ENCODE peak calls at places on chromosomes 1 and 21, in seven cellular contexts. D, J, T, E, Y, L and I are unnamed samples.

GRCh38 chr1:206864939-206865671 is at the start of gene IL20:
- DNase-seq in D (peak; percentile 66), J (no peak), T (peak; percentile 71), E (peak; percentile 93), Y (peak; percentile 80), L (peak; percentile 92), I (no peak)

GRCh38 chr1:154801612-154802011 is 68.5 kb downstream of the KCNN3 start:
- DNase-seq in D (no peak), J (no peak), T (no peak), E (no peak), Y (no peak), L (no peak), I (no peak)

GRCh38 chr1:12095822-12096263 is 32.7 kb downstream of the TNFRSF8 start:
- DNase-seq in D (no peak), J (no peak), T (no peak), E (peak; percentile 19), Y (peak; percentile 45), L (no peak), I (no peak)

GRCh38 chr21:31731112-31731801 is 661 bp downstream of the SCAF4 start:
- DNase-seq in D (peak; percentile 23), J (no peak), T (peak; percentile 64), E (no peak), Y (no peak), L (peak; percentile 65), I (no peak)

GRCh38 chr1:119008483-119009299 is 20.5 kb upstream of the TBX15 start:
- DNase-seq in D (no peak), J (peak; percentile 31), T (peak; percentile 64), E (peak; percentile 67), Y (peak; percentile 54), L (peak; percentile 42), I (no peak)

GRCh38 chr1:85756864-85757263 is 48.6 kb upstream of the ZNHIT6 start:
- DNase-seq in D (no peak), J (no peak), T (no peak), E (no peak), Y (no peak), L (no peak), I (no peak)

GRCh38 chr1:20380616-20381035 is 90.0 kb downstream of the VWA5B1 start:
- DNase-seq in D (no peak), J (peak; percentile 54), T (no peak), E (peak; percentile 46), Y (peak; percentile 90), L (peak; percentile 75), I (peak; percentile 54)

GRCh38 chr1:36094621-36095061 is 5.9 kb downstream of the ADPRS start:
- DNase-seq in D (no peak), J (no peak), T (no peak), E (no peak), Y (no peak), L (peak; percentile 55), I (no peak)

GRCh38 chr1:13766906-13767564 is 67.0 kb downstream of the PRDM2 start:
- DNase-seq in D (no peak), J (no peak), T (no peak), E (peak; percentile 69), Y (peak; percentile 86), L (peak; percentile 37), I (peak; percentile 84)

GRCh38 chr21:46564391-46564790 is 40.5 kb downstream of the S100B start:
- DNase-seq in D (no peak), J (no peak), T (no peak), E (no peak), Y (no peak), L (no peak), I (no peak)

GRCh38 chr1:244674446-244674845 is 21.5 kb downstream of the DESI2 start:
- DNase-seq in D (no peak), J (no peak), T (no peak), E (peak; percentile 75), Y (peak; percentile 47), L (no peak), I (no peak)

GRCh38 chr21:21921410-21922232 is 923.4 kb downstream of the NCAM2 start:
- DNase-seq in D (no peak), J (no peak), T (peak; percentile 55), E (peak; percentile 4), Y (peak; percentile 11), L (peak; percentile 10), I (no peak)

GRCh38 chr1:68046423-68046822 is 4.0 kb downstream of the DIRAS3 start:
- DNase-seq in D (no peak), J (no peak), T (no peak), E (no peak), Y (no peak), L (no peak), I (no peak)
- H3K4me3 ChIP-seq in D (no peak overlapping the region), J (no peak overlapping the region), T (no peak overlapping the region), E (no peak overlapping the region), Y (no peak overlapping the region), L (no peak overlapping the region), I (no peak overlapping the region)

GRCh38 chr1:182235604-182235951 is 156.0 kb downstream of the GLUL start:
- DNase-seq in D (no peak), J (no peak), T (no peak), E (no peak), Y (no peak), L (no peak), I (no peak)

GRCh38 chr1:182238421-182238820 is 153.2 kb downstream of the GLUL start:
- DNase-seq in D (no peak), J (no peak), T (no peak), E (no peak), Y (no peak), L (no peak), I (no peak)

GRCh38 chr1:182237329-182237728 is 154.3 kb downstream of the GLUL start:
- DNase-seq in D (no peak), J (no peak), T (no peak), E (no peak), Y (no peak), L (no peak), I (no peak)

GRCh38 chr1:182236651-182237077 is 154.9 kb downstream of the GLUL start:
- DNase-seq in D (no peak), J (no peak), T (no peak), E (no peak), Y (no peak), L (no peak), I (no peak)

GRCh38 chr1:182235952-182236650 is 155.5 kb downstream of the GLUL start:
- DNase-seq in D (no peak), J (peak; percentile 2), T (peak; percentile 37), E (peak; percentile 28), Y (peak; percentile 3), L (no peak), I (no peak)
- H3K27me3 ChIP-seq in D (no peaks in the 10 kb centered on the region), J (no peaks in the 10 kb centered on the region), T (peaks cover 34% of the 10 kb centered on the region), E (no peaks in the 10 kb centered on the region), Y (no peaks in the 10 kb centered on the region), L (no peaks in the 10 kb centered on the region), I (no peaks in the 10 kb centered on the region)

GRCh38 chr1:117770981-117771531 is 158.4 kb downstream of the GDAP2 start:
- DNase-seq in D (no peak), J (no peak), T (no peak), E (no peak), Y (no peak), L (no peak), I (no peak)
- H3K4me3 ChIP-seq in D (no peak overlapping the region), J (no peak overlapping the region), T (no peak overlapping the region), E (no peak overlapping the region), Y (no peak overlapping the region), L (no peak overlapping the region), I (no peak overlapping the region)

GRCh38 chr1:223363856-223364684 is at the start of gene SUSD4:
- DNase-seq in D (peak; percentile 28), J (no peak), T (peak; percentile 90), E (no peak), Y (no peak), L (peak; percentile 25), I (no peak)

GRCh38 chr1:223364685-223365382 is 858 bp upstream of the SUSD4 start:
- DNase-seq in D (no peak), J (no peak), T (peak; percentile 49), E (peak; percentile 9), Y (no peak), L (no peak), I (no peak)

GRCh38 chr1:223358826-223359225 is 5.2 kb downstream of the SUSD4 start:
- DNase-seq in D (no peak), J (peak; percentile 28), T (no peak), E (peak; percentile 68), Y (no peak), L (no peak), I (no peak)

GRCh38 chr1:223363057-223363855 is 720 bp downstream of the SUSD4 start:
- DNase-seq in D (no peak), J (no peak), T (peak; percentile 52), E (no peak), Y (peak; percentile 26), L (no peak), I (no peak)
- H3K27me3 ChIP-seq in D (no peaks in the 10 kb centered on the region), J (peaks cover 32% of the 10 kb centered on the region), T (no peaks in the 10 kb centered on the region), E (peaks cover 21% of the 10 kb centered on the region), Y (peaks cover 60% of the 10 kb centered on the region), L (no peaks in the 10 kb centered on the region), I (peaks cover 30% of the 10 kb centered on the region)

GRCh38 chr1:182602945-182603645 is 1.1 kb downstream of the RGS16 start:
- DNase-seq in D (no peak), J (no peak), T (no peak), E (no peak), Y (no peak), L (no peak), I (no peak)
- H3K4me3 ChIP-seq in D (peak overlapping the region; percentile 52), J (peak overlapping the region; percentile 0), T (no peak overlapping the region), E (peak overlapping the region; percentile 60), Y (no peak overlapping the region), L (no peak overlapping the region), I (no peak overlapping the region)

GRCh38 chr1:111988743-111989453 is 570 bp downstream of the KCND3 start:
- DNase-seq in D (no peak), J (no peak), T (no peak), E (no peak), Y (no peak), L (no peak), I (no peak)

GRCh38 chr1:111990878-111991760 is 1.7 kb upstream of the KCND3 start:
- DNase-seq in D (no peak), J (no peak), T (peak; percentile 69), E (peak; percentile 70), Y (no peak), L (peak; percentile 60), I (no peak)

GRCh38 chr1:111989531-111990025 is at the start of gene KCND3:
- DNase-seq in D (no peak), J (no peak), T (peak; percentile 66), E (no peak), Y (peak; percentile 3), L (peak; percentile 33), I (no peak)

GRCh38 chr1:111988377-111988742 is 1.1 kb downstream of the KCND3 start:
- DNase-seq in D (no peak), J (no peak), T (no peak), E (no peak), Y (no peak), L (no peak), I (no peak)

GRCh38 chr1:111990026-111990877 is 784 bp upstream of the KCND3 start:
- DNase-seq in D (no peak), J (no peak), T (no peak), E (no peak), Y (no peak), L (no peak), I (no peak)
- H3K27me3 ChIP-seq in D (peaks cover 28% of the 10 kb centered on the region), J (peaks cover 55% of the 10 kb centered on the region), T (peaks cover 96% of the 10 kb centered on the region), E (peaks cover 12% of the 10 kb centered on the region), Y (peaks cover 63% of the 10 kb centered on the region), L (peaks cover 4% of the 10 kb centered on the region), I (peaks cover 40% of the 10 kb centered on the region)